ENCODE peak calls at places on chromosome 13, in six cellular contexts. F is naive thymus-derived CD8-positive, alpha-beta T cell; Z is stimulated activated CD8-positive, alpha-beta memory T cell treated with anti-CD3 and anti-CD28 coated beads, Interleukin-4, amount 100 ng/mL, for 1 hour; Q is HTR-8/SVneo; I is NCI-H1417; J is posterior vena cava. W is an unnamed sample.
A peak's percentile ranks its signal among the peaks of the same experiment; 100 is the strongest.

GRCh38 chr13:20161275-20161950 is 561 bp upstream of the GJA3 start:
- DNase-seq in Z (peak; percentile 30), J (no peak), Q (no peak), F (peak; percentile 60), I (no peak), W (no peak)

GRCh38 chr13:40306817-40307216 is 359.6 kb downstream of the FOXO1 start:
- DNase-seq in I (no peak), J (no peak), Q (no peak), Z (no peak), F (no peak), W (no peak)

GRCh38 chr13:93259527-93260080 is 33.0 kb downstream of the GPC6 start:
- DNase-seq in F (no peak), Q (no peak), Z (no peak), J (no peak), I (no peak), W (no peak)

GRCh38 chr13:106503272-106503671 is 32.2 kb downstream of the EFNB2 start:
- DNase-seq in Q (no peak), F (no peak), J (no peak), I (no peak), Z (no peak), W (no peak)

GRCh38 chr13:27280009-27280646 is 9.5 kb downstream of the RASL11A start:
- DNase-seq in Q (no peak), J (no peak), F (no peak), I (no peak), Z (no peak), W (no peak)

GRCh38 chr13:96696501-96696900 is 297.8 kb downstream of the OXGR1 start:
- DNase-seq in J (no peak), I (no peak), F (no peak), Z (no peak), Q (no peak), W (no peak)

GRCh38 chr13:113061796-113062425 is 43.7 kb upstream of the F7 start:
- DNase-seq in F (no peak), I (no peak), Z (no peak), J (peak; percentile 47), Q (no peak), W (no peak)

GRCh38 chr13:84192125-84192524 is 309.9 kb upstream of the SLITRK1 start:
- DNase-seq in Z (no peak), J (no peak), Q (peak; percentile 12), I (no peak), F (no peak), W (no peak)

W was measured in D721Med.